ENCODE peak calls at places on chromosomes 12 and 14, in nine cellular contexts. N, T, M, S, Z, L, G, U and C are unnamed samples.

GRCh38 chr14:100149789-100150611 is 9.4 kb downstream of the DEGS2 start:
- DNase-seq in N (no peak), T (no peak), M (no peak), S (no peak), Z (no peak), L (no peak), G (no peak), U (no peak), C (no peak)

GRCh38 chr12:6699989-6700645 is 498 bp downstream of the PIANP start:
- DNase-seq in N (no peak), T (no peak), M (no peak), S (no peak), Z (no peak), L (no peak), G (no peak), U (no peak), C (no peak)

GRCh38 chr14:61526405-61527312 is 168.7 kb upstream of the HIF1A start:
- DNase-seq in N (no peak), T (peak), M (no peak), S (no peak), Z (no peak), L (no peak), G (no peak), U (peak), C (no peak)

GRCh38 chr12:84508325-84508861 is 404.2 kb downstream of the SLC6A15 start:
- DNase-seq in N (no peak), T (peak), M (no peak), S (peak), Z (peak), L (peak), G (peak), U (peak), C (no peak)

GRCh38 chr12:25787701-25788100 is 170.8 kb upstream of the RASSF8 start:
- DNase-seq in N (no peak), T (no peak), M (no peak), S (no peak), Z (no peak), L (no peak), G (no peak), U (no peak), C (no peak)

GRCh38 chr12:52837781-52838736 is 3.9 kb upstream of the KRT79 start:
- DNase-seq in N (no peak), T (no peak), M (no peak), S (no peak), Z (no peak), L (no peak), G (no peak), U (peak), C (no peak)

GRCh38 chr14:32744811-32745445 is 193.8 kb upstream of the NPAS3 start:
- DNase-seq in N (no peak), T (no peak), M (no peak), S (no peak), Z (no peak), L (no peak), G (no peak), U (no peak), C (no peak)

GRCh38 chr12:28878629-28879028 is 270.4 kb upstream of the FAR2 start:
- DNase-seq in N (no peak), T (no peak), M (no peak), S (no peak), Z (no peak), L (no peak), G (no peak), U (no peak), C (no peak)

GRCh38 chr12:104272938-104273337 is 30.6 kb upstream of the EID3 start:
- DNase-seq in N (no peak), T (no peak), M (no peak), S (no peak), Z (no peak), L (no peak), G (no peak), U (no peak), C (no peak)

GRCh38 chr12:68370006-68370590 is 37.9 kb upstream of the MDM1 start:
- DNase-seq in N (no peak), T (no peak), M (no peak), S (no peak), Z (no peak), L (no peak), G (no peak), U (no peak), C (no peak)

GRCh38 chr12:71195338-71195896 is 37.6 kb upstream of the TSPAN8 start:
- DNase-seq in N (no peak), T (peak), M (no peak), S (no peak), Z (no peak), L (no peak), G (no peak), U (no peak), C (no peak)

GRCh38 chr12:117692512-117692911 is 276.3 kb downstream of the KSR2 start:
- DNase-seq in N (no peak), T (no peak), M (no peak), S (no peak), Z (no peak), L (no peak), G (no peak), U (no peak), C (no peak)

GRCh38 chr12:108516511-108517275 is 1.6 kb downstream of the FICD start:
- DNase-seq in N (no peak), T (no peak), M (no peak), S (peak), Z (no peak), L (no peak), G (peak), U (peak), C (no peak)

GRCh38 chr12:60494249-60494648 is 898.4 kb downstream of the SLC16A7 start:
- DNase-seq in N (no peak), T (no peak), M (no peak), S (peak), Z (peak), L (no peak), G (peak), U (peak), C (no peak)

GRCh38 chr12:120183211-120183631 is 11.3 kb downstream of the GCN1 start:
- DNase-seq in N (no peak), T (no peak), M (no peak), S (peak), Z (peak), L (peak), G (no peak), U (no peak), C (no peak)